ENCODE peak calls at places on chromosomes 16 and 17, in nine cellular contexts. A is upper lobe of left lung, F is spleen, O is adrenal gland, I is testis, Q is heart left ventricle, G is prostate gland, U is stomach, K is H1. H is an unnamed sample.

GRCh38 chr17:55273579-55274370 is 9.0 kb downstream of the HLF start:
- DNase-seq in A (peak), F (no peak), O (peak), I (peak), Q (peak), G (peak), U (peak), K (no peak), H (peak)

GRCh38 chr16:1458336-1458976 is 14.1 kb upstream of the CCDC154 start:
- DNase-seq in A (peak), F (no peak), O (no peak), I (no peak), Q (no peak), G (no peak), U (no peak), K (no peak), H (no peak)

GRCh38 chr16:4272114-4272954 is 489 bp downstream of the TFAP4 start:
- DNase-seq in A (peak), F (peak), O (peak), I (peak), Q (peak), G (peak), U (peak), K (no peak), H (peak)

GRCh38 chr16:88376053-88376834 is 6.5 kb upstream of the ZNF469 start:
- DNase-seq in A (peak), F (peak), O (no peak), I (no peak), Q (peak), G (no peak), U (no peak), K (no peak), H (no peak)

GRCh38 chr16:3769013-3769412 is 51.7 kb upstream of the TRAP1 start:
- DNase-seq in A (no peak), F (no peak), O (no peak), I (no peak), Q (no peak), G (no peak), U (no peak), K (no peak), H (no peak)

GRCh38 chr17:14428640-14429029 is 127.8 kb downstream of the HS3ST3B1 start:
- DNase-seq in A (no peak), F (peak), O (no peak), I (no peak), Q (no peak), G (no peak), U (no peak), K (no peak), H (no peak)

GRCh38 chr16:9966569-9967157 is 215.6 kb downstream of the GRIN2A start:
- DNase-seq in A (no peak), F (no peak), O (no peak), I (no peak), Q (no peak), G (no peak), U (no peak), K (no peak), H (no peak)

GRCh38 chr17:41575336-41575735 is 3.5 kb upstream of the KRT9 start:
- DNase-seq in A (no peak), F (no peak), O (no peak), I (no peak), Q (no peak), G (no peak), U (no peak), K (no peak), H (no peak)

GRCh38 chr16:49543315-49543946 is 169.8 kb downstream of the C16orf78 start:
- DNase-seq in A (no peak), F (peak), O (no peak), I (no peak), Q (no peak), G (no peak), U (no peak), K (no peak), H (no peak)

GRCh38 chr16:89292443-89293078 is 75.1 kb downstream of the ZNF778 start:
- DNase-seq in A (no peak), F (no peak), O (no peak), I (no peak), Q (no peak), G (no peak), U (peak), K (no peak), H (no peak)

GRCh38 chr16:27382187-27382855 is 19.7 kb upstream of the IL21R start:
- DNase-seq in A (no peak), F (peak), O (no peak), I (no peak), Q (no peak), G (no peak), U (peak), K (no peak), H (no peak)

GRCh38 chr16:67537636-67538591 is 9.3 kb downstream of the RIPOR1 start:
- DNase-seq in A (peak), F (peak), O (peak), I (peak), Q (peak), G (peak), U (peak), K (no peak), H (no peak)

GRCh38 chr16:50244140-50244503 is 22.2 kb upstream of the ADCY7 start:
- DNase-seq in A (no peak), F (no peak), O (no peak), I (no peak), Q (no peak), G (no peak), U (no peak), K (no peak), H (peak)

GRCh38 chr16:27275394-27275793 is 6.8 kb upstream of the NSMCE1 start:
- DNase-seq in A (no peak), F (no peak), O (no peak), I (no peak), Q (no peak), G (no peak), U (no peak), K (no peak), H (no peak)

GRCh38 chr17:20173091-20173490 is 163.9 kb downstream of the SPECC1 start:
- DNase-seq in A (no peak), F (no peak), O (no peak), I (no peak), Q (no peak), G (no peak), U (no peak), K (no peak), H (no peak)

GRCh38 chr16:68656771-68657170 is 11.7 kb downstream of the CDH3 start:
- DNase-seq in A (no peak), F (no peak), O (no peak), I (no peak), Q (no peak), G (no peak), U (no peak), K (no peak), H (no peak)

GRCh38 chr17:39650121-39650579 is 13.2 kb downstream of the STARD3 start:
- DNase-seq in A (no peak), F (no peak), O (no peak), I (no peak), Q (no peak), G (no peak), U (no peak), K (no peak), H (no peak)

GRCh38 chr16:66332599-66332998 is 33.9 kb upstream of the CDH5 start:
- DNase-seq in A (peak), F (peak), O (no peak), I (no peak), Q (no peak), G (no peak), U (no peak), K (no peak), H (no peak)

GRCh38 chr17:60171753-60172079 is 21.9 kb downstream of the CA4 start:
- DNase-seq in A (no peak), F (no peak), O (no peak), I (no peak), Q (no peak), G (no peak), U (no peak), K (no peak), H (no peak)

GRCh38 chr17:45284176-45285140 is 22.6 kb upstream of the SPATA32 start:
- DNase-seq in A (no peak), F (no peak), O (no peak), I (no peak), Q (peak), G (peak), U (peak), K (no peak), H (no peak)

GRCh38 chr17:42623732-42624596 is 14.5 kb downstream of the TUBG1 start:
- DNase-seq in A (no peak), F (no peak), O (peak), I (no peak), Q (no peak), G (peak), U (peak), K (no peak), H (peak)

GRCh38 chr17:63540581-63540980 is 9.7 kb upstream of the DCAF7 start:
- DNase-seq in A (no peak), F (no peak), O (no peak), I (no peak), Q (no peak), G (no peak), U (no peak), K (no peak), H (no peak)

GRCh38 chr17:68089881-68090280 is 54.3 kb downstream of the KPNA2 start:
- DNase-seq in A (no peak), F (no peak), O (peak), I (peak), Q (peak), G (no peak), U (peak), K (no peak), H (peak)

GRCh38 chr17:9513266-9513665 is 62.4 kb downstream of the STX8 start:
- DNase-seq in A (no peak), F (no peak), O (no peak), I (no peak), Q (no peak), G (no peak), U (no peak), K (no peak), H (no peak)

GRCh38 chr16:56789360-56789759 is 59.4 kb downstream of the NUP93 start:
- DNase-seq in A (no peak), F (no peak), O (peak), I (peak), Q (peak), G (peak), U (peak), K (no peak), H (peak)

GRCh38 chr17:2690165-2691068 is 21.1 kb downstream of the CLUH start:
- DNase-seq in A (peak), F (peak), O (peak), I (peak), Q (peak), G (no peak), U (no peak), K (no peak), H (no peak)

GRCh38 chr16:80924372-80924978 is 82.2 kb downstream of the CMC2 start:
- DNase-seq in A (no peak), F (no peak), O (peak), I (peak), Q (peak), G (peak), U (peak), K (peak), H (no peak)

GRCh38 chr17:38511126-38512108 is 83.2 kb downstream of the ARHGAP23 start:
- DNase-seq in A (no peak), F (no peak), O (no peak), I (no peak), Q (no peak), G (no peak), U (no peak), K (no peak), H (peak)

GRCh38 chr16:56281256-56281805 is 90.0 kb downstream of the GNAO1 start:
- DNase-seq in A (no peak), F (no peak), O (no peak), I (no peak), Q (no peak), G (no peak), U (no peak), K (peak), H (no peak)

GRCh38 chr17:10743316-10744009 is 13.6 kb upstream of the TMEM220 start:
- DNase-seq in A (no peak), F (no peak), O (no peak), I (no peak), Q (no peak), G (no peak), U (no peak), K (no peak), H (no peak)

GRCh38 chr16:79918916-79919315 is 318.4 kb upstream of the MAF start:
- DNase-seq in A (no peak), F (no peak), O (no peak), I (no peak), Q (no peak), G (no peak), U (no peak), K (no peak), H (no peak)

GRCh38 chr16:57394444-57394843 is 10.1 kb upstream of the CCL17 start:
- DNase-seq in A (no peak), F (no peak), O (peak), I (no peak), Q (peak), G (peak), U (peak), K (no peak), H (no peak)

GRCh38 chr16:27317738-27318398 is 4.1 kb downstream of the IL4R start:
- DNase-seq in A (no peak), F (no peak), O (no peak), I (no peak), Q (no peak), G (no peak), U (no peak), K (no peak), H (no peak)

GRCh38 chr17:75638893-75639292 is 5.7 kb downstream of the SMIM5 start:
- DNase-seq in A (peak), F (peak), O (no peak), I (no peak), Q (peak), G (no peak), U (no peak), K (no peak), H (no peak)

GRCh38 chr17:78991017-78991783 is 11.5 kb upstream of the LGALS3BP start:
- DNase-seq in A (no peak), F (peak), O (peak), I (peak), Q (no peak), G (no peak), U (peak), K (no peak), H (no peak)

GRCh38 chr17:8488931-8489330 is 53.2 kb downstream of the NDEL1 start:
- DNase-seq in A (no peak), F (no peak), O (peak), I (no peak), Q (peak), G (no peak), U (no peak), K (no peak), H (peak)

DNA sequence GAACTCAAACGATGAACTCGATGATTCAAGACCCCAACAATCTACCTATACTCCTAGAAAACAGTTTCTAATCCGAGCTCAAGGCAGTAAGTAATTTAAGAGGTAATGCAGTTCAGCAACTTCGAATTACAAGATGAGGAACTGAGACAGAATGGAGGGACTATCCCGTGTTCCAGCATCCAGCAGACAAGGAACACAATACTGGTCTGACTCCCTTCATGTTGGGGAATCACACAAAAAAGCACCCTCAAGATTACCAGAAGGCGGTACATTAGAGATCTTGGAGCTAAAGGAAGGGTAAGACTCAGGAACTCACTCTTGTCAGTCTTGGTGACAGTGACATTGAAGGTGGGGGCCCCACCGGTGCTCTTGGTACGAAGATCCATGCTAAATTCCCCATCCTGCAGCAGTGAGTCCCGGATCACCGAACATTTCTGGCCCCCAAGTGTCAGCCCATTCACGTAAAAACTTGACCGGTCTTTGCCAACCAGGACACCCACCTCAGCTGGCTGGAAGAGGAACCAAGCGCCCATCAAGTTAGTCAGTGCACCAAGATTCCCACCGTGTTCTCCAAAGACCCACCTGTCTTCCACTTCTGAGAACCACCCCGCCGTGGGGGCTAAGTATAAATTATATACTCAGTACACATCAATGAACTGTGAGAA is 1.9 kb downstream of the PFN1 start:
- DNase-seq in A (no peak), F (no peak), O (peak), I (no peak), Q (no peak), G (no peak), U (no peak), K (no peak), H (no peak)
- TF ChIP-seq POLR2A in A (no peak), F (no peak), O (no peak), I (no peak), Q (no peak), G (no peak), U (no peak), K (peak), H (no peak)

DNA sequence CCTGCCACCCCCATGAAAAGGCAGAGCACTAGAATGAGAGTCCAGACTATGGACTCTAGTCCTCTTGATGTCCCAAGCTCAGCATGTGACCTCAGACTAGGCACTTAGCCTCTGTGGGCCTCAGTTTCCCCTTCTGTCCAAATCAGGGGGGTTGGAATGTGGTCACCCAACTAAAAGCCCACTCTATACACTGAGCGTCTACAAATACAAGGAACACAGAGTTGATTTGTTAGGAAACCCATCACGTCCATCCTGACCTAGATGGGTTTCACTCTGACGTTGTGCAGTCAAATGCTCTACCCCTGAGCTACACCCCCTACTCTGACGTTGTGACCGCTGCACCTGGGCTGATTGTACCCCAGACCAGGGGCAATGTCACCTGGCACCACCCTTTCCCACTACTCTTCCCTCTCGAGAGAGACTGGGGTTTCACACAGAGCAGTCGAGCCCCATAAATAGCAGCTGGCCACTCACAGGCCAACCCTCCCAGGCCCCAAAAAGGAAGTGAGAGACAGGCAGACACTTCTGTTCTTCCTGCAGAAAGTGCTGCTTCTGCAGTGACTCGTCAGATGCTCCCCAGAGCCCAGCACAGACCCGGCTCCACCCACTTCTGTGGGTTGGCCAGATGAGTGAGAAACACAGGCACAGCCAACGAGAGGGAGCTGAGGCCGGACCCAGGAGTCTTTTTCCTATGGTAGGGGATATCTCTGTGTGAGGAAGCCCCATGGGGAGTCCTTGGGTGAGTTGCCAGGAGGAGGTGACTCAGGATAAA is 16.1 kb upstream of the TNFRSF13B start:
- DNase-seq in A (no peak), F (peak), O (peak), I (peak), Q (peak), G (no peak), U (peak), K (no peak), H (peak)
- TF ChIP-seq POLR2A in A (peak), F (no peak), O (no peak), I (no peak), Q (no peak), G (no peak), U (no peak), K (no peak), H (peak)

GRCh38 chr17:12020595-12021590 is at the start of gene MAP2K4:
- DNase-seq in A (peak), F (peak), O (peak), I (peak), Q (peak), G (peak), U (peak), K (peak), H (peak)
- TF ChIP-seq POLR2A in A (peak), F (peak), O (peak), I (peak), Q (peak), G (peak), U (no peak), K (peak), H (peak)

DNA sequence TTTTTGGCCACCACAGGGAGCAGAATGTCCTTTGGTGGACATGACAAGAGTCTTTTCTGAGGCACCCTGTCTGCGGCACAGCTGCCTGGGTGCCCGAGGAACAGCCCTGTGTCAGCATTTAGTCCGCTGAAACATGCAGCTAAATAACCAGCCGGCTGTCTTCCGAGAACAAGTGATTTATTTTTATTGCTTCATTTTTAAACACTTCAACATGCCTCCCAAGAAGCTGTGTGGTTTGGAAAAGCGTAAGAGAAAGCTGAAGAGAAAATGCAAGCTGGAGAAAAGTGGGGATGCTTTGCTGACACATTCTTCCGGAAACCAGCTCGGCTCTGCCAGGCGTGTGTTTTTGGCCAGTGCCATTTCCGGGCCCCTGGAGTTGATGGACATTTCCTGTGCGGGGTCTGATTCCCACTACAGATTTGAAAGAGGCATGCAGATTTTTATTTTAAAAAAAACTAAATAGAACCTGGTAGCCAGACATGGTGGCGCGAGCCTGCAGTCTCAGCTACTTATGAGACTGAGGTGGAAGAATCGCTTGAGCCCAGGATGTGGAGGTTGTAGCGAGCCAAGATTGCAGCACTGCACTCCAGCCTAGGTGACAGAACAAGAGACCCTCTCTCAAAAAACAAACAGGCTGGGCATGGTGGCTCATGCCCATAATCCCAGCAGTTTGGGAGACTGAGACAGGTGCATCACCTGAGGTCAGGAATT is 94.8 kb downstream of the SEC14L1 start:
- DNase-seq in A (no peak), F (no peak), O (peak), I (peak), Q (peak), G (no peak), U (no peak), K (no peak), H (peak)
- TF ChIP-seq POLR2A in A (no peak), F (no peak), O (no peak), I (no peak), Q (no peak), G (no peak), U (no peak), K (no peak), H (no peak)

GRCh38 chr16:180921-181667 is 835 bp downstream of the HBQ1 start:
- DNase-seq in A (peak), F (peak), O (peak), I (peak), Q (peak), G (peak), U (peak), K (peak), H (no peak)
- TF ChIP-seq POLR2A in A (no peak), F (no peak), O (no peak), I (no peak), Q (no peak), G (no peak), U (no peak), K (no peak), H (no peak)

GRCh38 chr17:82064433-82065192 is 991 bp downstream of the DUS1L start:
- DNase-seq in A (peak), F (no peak), O (no peak), I (no peak), Q (peak), G (no peak), U (peak), K (no peak), H (no peak)
- TF ChIP-seq POLR2A in A (no peak), F (no peak), O (no peak), I (no peak), Q (no peak), G (no peak), U (no peak), K (no peak), H (no peak)

H was measured in H54.